ENCODE peak calls at places on chromosomes 12 and 14, in seven cellular contexts. U is ovary, D is HL-60, T is GM13977, B is type B pancreatic cell, C is cardiac fibroblast, X is heart right ventricle. J is an unnamed sample.
A peak's percentile ranks its signal among the peaks of the same experiment; 100 is the strongest.

GRCh38 chr14:35861204-35861868 is 35.2 kb downstream of the BRMS1L start:
- DNase-seq in C (no peak), U (no peak), X (no peak), T (no peak), B (no peak), D (no peak), J (no peak)

GRCh38 chr12:99413751-99414150 is 233.8 kb upstream of the GARIN6 start:
- DNase-seq in C (no peak), U (no peak), T (no peak), X (no peak), B (no peak), D (no peak), J (no peak)

GRCh38 chr12:29152223-29152868 is 3.3 kb downstream of the FAR2 start:
- DNase-seq in D (no peak), U (no peak), B (no peak), X (no peak), C (no peak), T (peak; percentile 73), J (no peak)

GRCh38 chr12:8037947-8038346 is 5.4 kb downstream of the FOXJ2 start:
- DNase-seq in C (no peak), X (no peak), T (no peak), B (no peak), D (no peak), U (no peak), J (no peak)

GRCh38 chr12:27095346-27095745 is 13.0 kb upstream of the C12orf71 start:
- DNase-seq in T (no peak), C (no peak), U (no peak), D (no peak), B (no peak), X (no peak), J (no peak)

GRCh38 chr14:67359319-67359774 is 257 bp downstream of the ATP6V1D start:
- DNase-seq in D (no peak), B (no peak), T (no peak), U (peak; percentile 39), C (peak; percentile 71), X (peak; percentile 22), J (no peak)

GRCh38 chr14:30822080-30822571 is 52.2 kb upstream of the COCH start:
- DNase-seq in U (no peak), D (no peak), C (no peak), X (no peak), T (no peak), B (no peak), J (no peak)

GRCh38 chr12:115261691-115262398 is 577.9 kb upstream of the TBX3 start:
- DNase-seq in U (no peak), T (no peak), D (no peak), C (no peak), X (no peak), B (no peak), J (no peak)

GRCh38 chr12:109695420-109695819 is 18.2 kb upstream of the FAM222A start:
- DNase-seq in U (no peak), X (no peak), C (no peak), B (no peak), T (no peak), D (no peak), J (no peak)

GRCh38 chr12:55659486-55660385 is 23.0 kb downstream of the OR10P1 start:
- DNase-seq in D (no peak), X (no peak), B (no peak), T (no peak), C (peak; percentile 85), U (peak; percentile 64), J (no peak)

GRCh38 chr12:101040936-101041335 is 169.1 kb downstream of the SLC5A8 start:
- DNase-seq in X (no peak), D (no peak), C (peak; percentile 19), B (no peak), U (no peak), T (no peak), J (no peak)

GRCh38 chr12:57110189-57111045 is 745 bp downstream of the STAT6 start:
- DNase-seq in X (peak; percentile 79), B (no peak), C (no peak), D (peak; percentile 87), U (peak; percentile 80), T (peak; percentile 81), J (no peak)

GRCh38 chr12:113136128-113136989 is 798 bp upstream of the RASAL1 start:
- DNase-seq in C (no peak), T (no peak), D (peak; percentile 32), U (no peak), B (no peak), X (no peak), J (no peak)

GRCh38 chr12:84550518-84550917 is 362.1 kb downstream of the SLC6A15 start:
- DNase-seq in D (no peak), T (no peak), C (no peak), U (no peak), X (no peak), B (no peak), J (no peak)

DNA sequence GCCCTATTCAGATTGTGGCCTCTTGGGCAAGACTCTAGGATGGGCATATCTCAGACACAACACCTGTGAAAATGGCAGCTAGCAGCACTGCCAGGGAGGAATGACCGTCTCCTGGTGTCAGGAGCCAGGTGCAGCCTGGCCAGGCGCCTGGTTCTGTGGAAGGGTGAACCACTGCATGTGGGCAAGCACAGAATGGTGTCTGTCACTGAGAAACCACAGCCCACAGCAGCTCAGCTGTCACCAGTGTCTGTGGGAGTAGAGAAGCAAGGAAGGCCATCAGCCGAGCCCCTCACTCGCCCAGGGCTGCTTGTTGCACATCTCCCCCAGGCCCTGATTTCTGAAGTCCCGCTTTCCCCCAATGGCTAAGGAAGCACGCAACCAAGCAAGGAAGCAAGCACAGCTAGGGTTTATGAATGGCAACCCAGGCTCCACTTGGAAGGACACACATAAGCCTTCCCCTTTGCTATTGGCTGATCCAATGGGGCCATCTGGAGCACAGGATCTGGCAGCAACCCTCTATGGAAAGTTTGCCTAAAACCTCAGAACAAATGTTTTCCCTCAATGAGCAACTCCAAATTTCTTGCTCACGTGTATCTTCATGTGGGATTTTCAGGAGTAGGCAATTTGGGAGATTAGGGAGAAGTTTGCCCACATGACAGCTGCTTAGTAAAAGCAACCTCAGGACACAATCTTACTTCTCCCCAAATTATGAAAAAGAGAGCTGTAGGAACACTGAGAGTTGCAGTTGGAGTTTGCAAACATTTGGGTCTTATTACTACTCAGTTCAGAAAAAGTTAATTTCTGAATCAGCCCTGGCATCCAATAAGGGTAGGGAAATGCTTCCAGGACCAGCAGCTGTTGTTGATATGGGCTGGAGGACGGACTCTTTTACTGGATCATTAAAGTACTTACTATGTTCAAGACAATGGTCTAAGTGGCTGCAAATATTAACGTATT is 44.7 kb downstream of the GPHB5 start:
- DNase-seq in C (no peak), D (no peak), U (no peak), T (no peak), B (no peak), X (no peak), J (no peak)
- TF ChIP-seq CTCF in C (no peak), D (no peak), U (no peak), T (no peak), B (no peak), X (no peak), J (no peak)

DNA sequence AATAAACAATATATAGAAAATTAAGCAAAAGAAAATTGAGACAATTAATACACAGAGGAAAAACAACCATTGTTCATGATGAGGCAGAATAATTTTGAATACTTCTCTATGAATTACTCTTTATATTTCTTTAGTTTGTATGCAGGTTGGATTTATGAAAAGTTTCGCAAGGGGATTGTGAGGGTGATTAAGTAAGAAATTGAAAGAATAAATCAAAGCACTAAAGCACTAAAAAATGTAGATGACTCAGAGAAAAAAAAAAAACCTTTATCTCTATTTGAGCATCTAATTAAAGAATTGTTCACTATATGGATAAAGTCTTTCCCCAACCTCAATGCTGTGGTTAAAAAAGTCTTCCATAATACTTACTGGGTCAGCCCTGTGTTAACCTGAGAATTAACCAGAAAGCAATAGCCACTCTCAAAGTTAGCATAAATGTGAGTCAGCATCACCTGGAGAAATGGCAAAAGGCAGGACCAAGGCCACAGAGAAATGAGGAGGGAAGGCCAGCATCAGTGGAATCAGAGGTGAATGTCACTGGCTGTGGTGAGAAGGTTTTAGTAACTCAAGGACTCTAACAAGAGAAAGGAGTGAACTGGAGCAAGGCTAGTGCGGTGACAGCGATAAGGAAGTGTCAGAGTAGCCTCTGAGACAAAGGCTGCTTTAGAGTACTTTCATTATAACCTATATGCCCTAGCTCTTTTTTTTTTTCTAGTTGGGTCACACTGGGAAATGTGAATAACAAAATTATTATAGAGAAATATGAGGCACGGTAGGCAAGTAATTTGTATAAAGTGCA is 310.4 kb downstream of the KCNC2 start:
- DNase-seq in T (no peak), C (no peak), X (no peak), D (no peak), U (no peak), B (no peak), J (no peak)
- TF ChIP-seq CTCF in T (no peak), C (no peak), X (no peak), D (no peak), U (no peak), B (no peak), J (no peak)

DNA sequence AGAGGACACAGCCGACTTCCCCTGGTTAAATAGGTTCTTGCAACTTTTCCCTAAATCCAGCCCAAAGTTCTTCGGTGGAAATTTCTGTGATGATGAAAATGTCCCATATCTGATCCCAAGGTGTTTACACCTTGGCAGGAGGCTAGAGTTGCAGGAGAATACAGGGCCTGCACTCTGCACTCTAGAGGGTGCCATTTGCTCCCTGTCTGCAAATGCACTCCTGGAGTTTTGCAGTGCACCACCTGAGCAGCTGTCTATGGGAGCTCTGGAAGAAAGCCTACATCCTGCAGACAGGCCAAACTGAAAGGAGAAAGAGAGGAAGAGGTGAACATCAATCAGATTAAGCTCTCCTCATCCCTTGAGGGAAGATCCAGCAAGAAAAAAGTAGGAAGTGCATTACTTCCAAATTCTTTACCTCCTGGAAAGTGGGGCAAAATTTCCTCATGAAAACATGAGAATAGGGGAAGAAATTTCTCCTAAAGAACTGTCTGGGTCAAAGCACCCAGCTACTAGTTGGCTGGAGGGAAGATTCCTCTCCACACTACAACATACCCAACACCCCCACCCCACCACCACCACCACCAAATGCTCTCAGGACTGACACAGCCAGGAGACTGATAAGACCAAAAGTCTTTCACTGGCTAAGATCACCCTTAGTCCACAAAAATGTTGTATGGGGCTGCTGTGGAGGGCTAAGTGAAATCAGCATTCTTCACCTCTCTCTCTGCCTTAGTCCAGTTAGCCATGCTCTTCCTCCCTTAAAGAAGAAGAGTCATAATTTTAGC is 106.4 kb downstream of the NUAK1 start:
- DNase-seq in D (no peak), T (no peak), X (no peak), B (no peak), C (no peak), U (no peak), J (no peak)
- TF ChIP-seq CTCF in D (no peak), T (no peak), X (peak; percentile 16), B (no peak), C (no peak), U (no peak), J (peak; percentile 17)

GRCh38 chr14:65958664-65959562 is 527.3 kb upstream of the CCDC196 start:
- DNase-seq in U (no peak), B (no peak), T (peak; percentile 42), D (no peak), X (no peak), C (peak; percentile 52), J (no peak)
- TF ChIP-seq CTCF in U (no peak), B (peak; percentile 79), T (peak; percentile 52), D (no peak), X (peak; percentile 49), C (peak; percentile 27), J (peak; percentile 22)